ENCODE peak calls at places on chromosomes 7 and 10, in six cellular contexts. P, H, U, O, B and E are unnamed samples. For H3K27me3, the result is how much of the 10 kb centered on the place peaks cover.

GRCh38 chr7:64755881-64756280 is 38.3 kb upstream of the ZNF138 start:
- DNase-seq in U (no peak), H (no peak), O (no peak), B (no peak), P (no peak), E (no peak)

GRCh38 chr7:67018940-67019339 is 22.3 kb downstream of the TYW1 start:
- DNase-seq in O (no peak), H (no peak), B (no peak), P (no peak), U (no peak), E (no peak)

GRCh38 chr7:39589323-39590111 is 23.3 kb downstream of the YAE1 start:
- DNase-seq in O (peak), B (no peak), U (peak), H (peak), P (no peak), E (peak)

GRCh38 chr10:46216003-46216634 is 70.7 kb upstream of the ANTXRL start:
- DNase-seq in O (no peak), H (no peak), U (no peak), B (no peak), P (no peak), E (no peak)

GRCh38 chr10:69179743-69180524 is at the start of gene SUPV3L1:
- DNase-seq in B (peak), P (peak), U (peak), O (peak), H (peak), E (peak)

GRCh38 chr10:110646417-110647135 is 2.4 kb downstream of the RBM20 start:
- DNase-seq in B (no peak), P (no peak), U (no peak), O (no peak), H (peak), E (no peak)

GRCh38 chr10:81179805-81180452 is 642.2 kb downstream of the SH2D4B start:
- DNase-seq in H (peak), O (no peak), B (no peak), P (no peak), U (no peak), E (no peak)

GRCh38 chr7:104272767-104273384 is 55.5 kb upstream of the LHFPL3 start:
- DNase-seq in O (no peak), B (no peak), P (no peak), U (peak), H (peak), E (no peak)

GRCh38 chr10:90197766-90198165 is 496.4 kb downstream of the KIF20B start:
- DNase-seq in B (no peak), H (peak), P (no peak), O (no peak), U (peak), E (no peak)

GRCh38 chr10:26780793-26781601 is 79.8 kb downstream of the ABI1 start:
- DNase-seq in O (no peak), B (no peak), H (peak), P (no peak), U (peak), E (peak)

GRCh38 chr10:28302012-28302667 is 724 bp downstream of the MPP7 start:
- DNase-seq in P (no peak), B (no peak), O (no peak), U (no peak), H (peak), E (no peak)

GRCh38 chr10:87619705-87620104 is 40.0 kb upstream of the PAPSS2 start:
- DNase-seq in O (no peak), B (peak), H (peak), P (no peak), U (peak), E (no peak)

GRCh38 chr7:93945756-93946540 is 24.4 kb downstream of the GNG11 start:
- DNase-seq in H (no peak), O (no peak), B (no peak), U (no peak), P (no peak), E (no peak)

GRCh38 chr10:113566888-113567287 is 14.0 kb downstream of the HABP2 start:
- DNase-seq in O (no peak), U (no peak), H (no peak), P (no peak), B (no peak), E (no peak)

GRCh38 chr7:123660514-123661354 is 5.1 kb downstream of the LMOD2 start:
- DNase-seq in B (no peak), P (no peak), H (no peak), U (no peak), O (no peak), E (no peak)

GRCh38 chr10:129023057-129023456 is 444.0 kb upstream of the MGMT start:
- DNase-seq in H (no peak), O (no peak), P (no peak), B (no peak), U (no peak), E (no peak)

GRCh38 chr10:114057845-114058244 is 14.2 kb downstream of the ADRB1 start:
- DNase-seq in U (no peak), H (no peak), O (peak), P (no peak), B (no peak), E (no peak)

GRCh38 chr10:63935705-63936104 is 414.5 kb downstream of the REEP3 start:
- DNase-seq in U (no peak), H (peak), B (no peak), O (no peak), P (no peak), E (peak)

GRCh38 chr7:29243777-29244655 is 49.4 kb downstream of the CHN2 start:
- DNase-seq in O (peak), U (no peak), B (no peak), P (no peak), H (no peak), E (no peak)

GRCh38 chr10:21801609-21802008 is 201.9 kb downstream of the DNAJC1 start:
- DNase-seq in H (no peak), U (no peak), O (no peak), P (no peak), B (no peak), E (no peak)

GRCh38 chr7:109529712-109530111 is 960.0 kb downstream of the DNAJB9 start:
- DNase-seq in B (no peak), H (no peak), U (no peak), P (no peak), O (no peak), E (no peak)

GRCh38 chr10:69797959-69798358 is 3.7 kb upstream of the COL13A1 start:
- DNase-seq in O (no peak), H (peak), B (no peak), P (no peak), U (peak), E (peak)

GRCh38 chr7:102287465-102288146 is 938 bp downstream of the SH2B2 start:
- DNase-seq in B (peak), U (peak), P (peak), O (no peak), H (peak), E (no peak)

GRCh38 chr7:127769137-127769536 is 117.1 kb downstream of the SND1 start:
- DNase-seq in O (no peak), H (no peak), U (no peak), B (no peak), P (no peak), E (no peak)

GRCh38 chr10:91652364-91652763 is 19.5 kb upstream of the PPP1R3C start:
- DNase-seq in P (no peak), O (no peak), H (peak), U (peak), B (no peak), E (peak)

GRCh38 chr10:122592161-122592560 is 31.6 kb downstream of the DMBT1 start:
- DNase-seq in B (no peak), U (no peak), P (no peak), O (no peak), H (no peak), E (no peak)

GRCh38 chr10:124026337-124026939 is 67.0 kb downstream of the CHST15 start:
- DNase-seq in O (no peak), H (no peak), P (no peak), B (no peak), U (no peak), E (no peak)

GRCh38 chr10:21494221-21495001 is 31.1 kb downstream of the SKIDA1 start:
- DNase-seq in O (no peak), U (no peak), B (peak), H (no peak), P (peak), E (no peak)

GRCh38 chr10:49749556-49750491 is 12.3 kb downstream of the OGDHL start:
- DNase-seq in B (no peak), U (no peak), H (no peak), P (no peak), O (no peak), E (no peak)

GRCh38 chr7:1140481-1141104 is 19.4 kb downstream of the ZFAND2A start:
- DNase-seq in O (no peak), P (no peak), U (no peak), H (no peak), B (peak), E (no peak)

GRCh38 chr7:155449008-155449879 is 8.7 kb upstream of the EN2 start:
- DNase-seq in B (peak), U (no peak), O (no peak), H (no peak), P (no peak), E (no peak)

GRCh38 chr7:155449880-155450557 is 7.9 kb upstream of the EN2 start:
- DNase-seq in P (no peak), H (no peak), O (no peak), B (peak), U (no peak), E (no peak)

GRCh38 chr7:155450828-155451521 is 7.0 kb upstream of the EN2 start:
- DNase-seq in P (no peak), O (no peak), U (no peak), B (no peak), H (no peak), E (no peak)

GRCh38 chr7:155451522-155452239 is 6.2 kb upstream of the EN2 start:
- DNase-seq in B (no peak), H (no peak), U (no peak), P (no peak), O (no peak), E (no peak)

GRCh38 chr7:155450558-155450827 is 7.4 kb upstream of the EN2 start:
- DNase-seq in B (no peak), O (no peak), U (no peak), H (no peak), P (no peak), E (no peak)
- H3K27me3 ChIP-seq in B (half or more), O (half or more), U (half or more), H (half or more), P (under half), E (half or more)

GRCh38 chr10:79068562-79069324 is at the start of gene ZMIZ1:
- DNase-seq in B (peak), O (no peak), H (peak), U (peak), P (peak), E (peak)
- TF ChIP-seq CTCF in B (peak), O (no peak), H (peak), U (peak), P (no peak), E (peak)

GRCh38 chr7:33725111-33725510 is 180.2 kb upstream of the BMPER start:
- DNase-seq in H (no peak), P (no peak), U (no peak), O (no peak), B (no peak), E (no peak)
- H3K27ac ChIP-seq in H (no peak), P (no peak), U (no peak), O (no peak), B (no peak), E (no peak)

GRCh38 chr10:133189256-133189655 is 29.2 kb downstream of the KNDC1 start:
- DNase-seq in B (no peak), U (no peak), O (no peak), H (no peak), P (no peak), E (no peak)

GRCh38 chr10:133187906-133188681 is 28.1 kb downstream of the KNDC1 start:
- DNase-seq in H (no peak), U (no peak), B (no peak), P (no peak), O (no peak), E (no peak)

GRCh38 chr10:133189726-133190125 is 29.7 kb downstream of the KNDC1 start:
- DNase-seq in P (no peak), H (no peak), U (no peak), B (no peak), O (no peak), E (no peak)

GRCh38 chr10:133191651-133192050 is 31.6 kb downstream of the KNDC1 start:
- DNase-seq in O (no peak), B (no peak), P (no peak), H (no peak), U (no peak), E (no peak)

GRCh38 chr10:133190225-133190624 is 30.2 kb downstream of the KNDC1 start:
- DNase-seq in O (no peak), U (no peak), H (no peak), B (no peak), P (no peak), E (no peak)
- H3K27me3 ChIP-seq in O (under half), U (under half), H (half or more), B (under half), P (under half), E (under half)